ENCODE peak calls at places on chromosomes 12 and 14, in five cellular contexts. J, G, V, K and L are unnamed samples. For H3K4me1, the result is how much of the 10 kb centered on the place peaks cover.

GRCh38 chr12:106135781-106136180 is 3.0 kb downstream of the NUAK1 start:
- DNase-seq in J (no peak), K (peak), V (no peak), G (no peak), L (no peak)

GRCh38 chr14:37622231-37622923 is 26.9 kb downstream of the TTC6 start:
- DNase-seq in G (no peak), V (no peak), K (peak), J (no peak), L (no peak)

GRCh38 chr14:103741876-103742275 is 26.3 kb downstream of the ZFYVE21 start:
- DNase-seq in K (no peak), V (no peak), J (no peak), G (no peak), L (no peak)

GRCh38 chr12:85835810-85836715 is at the start of gene RASSF9:
- DNase-seq in V (no peak), G (no peak), J (peak), K (peak), L (peak)

GRCh38 chr12:94987806-94988205 is 15.7 kb downstream of the NDUFA12 start:
- DNase-seq in J (no peak), K (no peak), V (no peak), G (no peak), L (no peak)

GRCh38 chr12:19912996-19913395 is 455.3 kb upstream of the PDE3A start:
- DNase-seq in K (no peak), J (no peak), V (no peak), G (no peak), L (peak)

GRCh38 chr12:70598467-70599194 is 38.6 kb downstream of the PTPRB start:
- DNase-seq in J (no peak), V (no peak), K (peak), G (no peak), L (no peak)

GRCh38 chr14:103021817-103022668 is 35.3 kb downstream of the CDC42BPB start:
- DNase-seq in J (no peak), G (no peak), K (no peak), V (no peak), L (no peak)

GRCh38 chr12:116135209-116135930 is 142.1 kb downstream of the MED13L start:
- DNase-seq in K (peak), G (no peak), J (no peak), V (no peak), L (no peak)

GRCh38 chr14:74853581-74853980 is 22.4 kb downstream of the PROX2 start:
- DNase-seq in K (no peak), J (no peak), G (no peak), V (no peak), L (no peak)

GRCh38 chr12:49346659-49347306 is at the start of gene DNAJC22:
- DNase-seq in V (peak), J (no peak), K (peak), G (no peak), L (peak)

GRCh38 chr12:21818627-21819026 is 44.1 kb upstream of the KCNJ8 start:
- DNase-seq in K (peak), V (no peak), J (no peak), G (no peak), L (peak)

GRCh38 chr14:75232597-75232996 is 46.0 kb upstream of the FOS start:
- DNase-seq in K (no peak), V (no peak), G (peak), J (no peak), L (no peak)

GRCh38 chr12:4056910-4057845 is 184.0 kb upstream of the PARP11 start:
- DNase-seq in V (no peak), G (no peak), J (no peak), K (no peak), L (no peak)

GRCh38 chr14:100619382-100620305 is 32.4 kb upstream of the BEGAIN start:
- DNase-seq in J (no peak), V (no peak), G (no peak), K (no peak), L (no peak)

GRCh38 chr12:110279976-110280783 is 867 bp upstream of the ATP2A2 start:
- DNase-seq in V (peak), J (peak), G (peak), K (no peak), L (peak)

GRCh38 chr14:69351385-69351784 is 46.7 kb downstream of the ERH start:
- DNase-seq in V (no peak), J (no peak), K (no peak), G (no peak), L (no peak)

GRCh38 chr14:90726656-90727055 is 89.6 kb downstream of the TTC7B start:
- DNase-seq in G (no peak), V (no peak), K (peak), J (no peak), L (peak)

GRCh38 chr12:42756841-42757661 is 167.5 kb upstream of the PRICKLE1 start:
- DNase-seq in K (peak), V (peak), G (no peak), J (no peak), L (peak)

GRCh38 chr14:34325493-34325892 is 136.5 kb downstream of the SPTSSA start:
- DNase-seq in V (no peak), K (peak), G (no peak), J (no peak), L (no peak)

GRCh38 chr12:2058837-2059236 is 6.0 kb downstream of the CACNA1C start:
- DNase-seq in G (no peak), J (no peak), K (no peak), V (no peak), L (no peak)

GRCh38 chr14:73786942-73787759 is 64.5 kb upstream of the PTGR2 start:
- DNase-seq in K (peak), J (peak), V (peak), G (peak), L (peak)

GRCh38 chr14:20606190-20606901 is 15.2 kb upstream of the RNASE12 start:
- DNase-seq in K (peak), J (no peak), G (no peak), V (no peak), L (peak)

GRCh38 chr12:121534495-121535148 is 46.2 kb downstream of the KDM2B start:
- DNase-seq in K (no peak), G (peak), V (peak), J (no peak), L (no peak)

GRCh38 chr12:46402861-46403731 is 30.5 kb upstream of the SLC38A2 start:
- DNase-seq in V (no peak), K (no peak), G (no peak), J (no peak), L (no peak)
- H3K4me3 ChIP-seq in V (no peak), K (no peak), G (no peak), J (no peak), L (no peak)

GRCh38 chr14:32826404-32827082 is 112.1 kb upstream of the NPAS3 start:
- DNase-seq in J (no peak), K (peak), G (no peak), V (no peak), L (no peak)
- TF ChIP-seq CTCF in J (peak), K (peak), G (no peak), V (no peak), L (no peak)

GRCh38 chr14:55329999-55330710 is 58.9 kb downstream of the FBXO34 start:
- DNase-seq in K (no peak), V (no peak), G (no peak), J (no peak), L (no peak)
- H3K4me1 ChIP-seq in K (under half), V (under half), G (under half), J (half or more), L (under half)

DNA sequence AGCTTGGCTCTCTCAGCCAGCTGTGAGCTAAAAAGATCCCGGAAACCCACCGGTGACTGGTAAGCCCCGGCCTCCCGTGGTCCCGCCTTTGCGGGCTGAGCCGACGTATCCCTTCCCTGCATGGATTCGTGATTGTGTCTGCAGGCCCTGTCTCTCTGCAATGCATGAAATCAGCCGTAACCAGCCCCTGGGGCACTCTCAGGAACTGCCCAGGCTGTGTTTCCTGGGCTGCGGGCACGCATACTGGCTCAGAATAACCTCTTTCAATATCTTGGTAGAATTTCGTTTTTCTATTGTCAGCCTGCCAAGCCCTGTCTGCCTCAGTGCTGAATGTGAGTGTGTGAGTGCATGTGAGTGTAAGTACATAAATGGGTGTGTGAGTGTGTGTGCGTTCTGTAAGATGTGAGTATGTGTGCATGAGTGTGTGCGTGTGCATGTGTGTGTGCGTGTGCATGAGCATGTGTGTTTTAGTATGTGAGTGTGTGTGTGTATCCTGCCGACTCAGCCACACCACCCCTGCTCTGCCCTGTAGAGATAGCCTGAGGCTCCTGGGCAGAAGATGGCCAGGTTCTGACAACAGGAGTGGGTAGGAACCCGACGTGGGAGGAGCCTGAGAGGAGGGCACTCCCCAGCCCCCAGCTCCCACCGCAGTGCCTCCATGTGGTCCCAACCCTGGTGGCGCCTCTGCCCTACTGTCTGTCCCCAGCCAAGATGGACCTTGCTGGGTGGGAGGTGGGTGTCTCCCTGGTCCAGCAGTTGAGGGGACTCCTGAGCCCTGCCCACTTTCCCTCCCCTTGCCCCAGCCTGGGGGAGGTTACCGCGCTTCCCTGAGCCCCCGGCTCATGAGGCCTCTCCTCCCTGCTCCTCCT is 268.8 kb downstream of the ADGRD1 start:
- DNase-seq in V (no peak), G (no peak), K (peak), J (no peak), L (no peak)
- H3K4me3 ChIP-seq in V (no peak), G (no peak), K (no peak), J (no peak), L (no peak)

DNA sequence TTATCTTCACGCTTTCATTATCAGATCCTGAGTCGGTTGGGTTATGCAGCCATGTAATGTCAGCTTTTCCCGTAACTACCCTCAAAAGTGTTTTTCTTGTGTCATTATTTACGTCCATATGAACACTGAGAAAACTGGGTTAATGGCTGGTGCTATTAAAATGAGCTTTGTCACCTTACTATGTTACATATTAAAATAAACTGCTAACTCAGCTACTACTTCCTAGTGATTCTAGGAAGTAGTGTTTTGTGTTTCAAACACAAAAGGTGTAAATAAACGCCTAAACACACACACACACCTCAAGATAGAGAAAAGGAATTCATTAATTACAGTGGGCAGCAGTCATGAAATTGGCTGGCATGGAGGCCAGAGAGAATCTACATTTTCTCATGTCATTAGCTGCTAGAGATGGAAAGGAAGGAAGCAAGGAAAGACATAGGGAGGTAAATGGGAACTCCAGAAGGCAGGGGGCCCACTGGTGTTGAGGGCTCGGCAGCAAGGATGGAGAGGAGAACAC is 730 bp upstream of the PRMT5 start:
- DNase-seq in G (no peak), J (no peak), K (no peak), V (no peak), L (no peak)
- TF ChIP-seq CTCF in G (no peak), J (no peak), K (no peak), V (no peak), L (no peak)